ENCODE peak calls at places on chromosomes 13 and 19, in four cellular contexts. E, H, F and S are unnamed samples.

GRCh38 chr19:31139871-31140505 is 209.2 kb downstream of the TSHZ3 start:
- DNase-seq in E (no peak), H (no peak), F (no peak), S (peak)

GRCh38 chr19:57016076-57016475 is 103.7 kb upstream of the USP29 start:
- DNase-seq in E (no peak), H (no peak), F (no peak), S (no peak)

GRCh38 chr13:25406377-25406776 is 34.6 kb downstream of the ATP8A2 start:
- DNase-seq in E (no peak), H (peak), F (peak), S (peak)

GRCh38 chr13:97106323-97106722 is 112.0 kb upstream of the OXGR1 start:
- DNase-seq in E (no peak), H (no peak), F (no peak), S (no peak)

GRCh38 chr13:42318570-42318969 is 46.6 kb downstream of the AKAP11 start:
- DNase-seq in E (no peak), H (no peak), F (no peak), S (no peak)

GRCh38 chr19:44303305-44303704 is 1.5 kb downstream of the ZNF235 start:
- DNase-seq in E (no peak), H (no peak), F (no peak), S (no peak)

GRCh38 chr19:1631557-1632100 is 20.8 kb downstream of the TCF3 start:
- DNase-seq in E (no peak), H (no peak), F (no peak), S (no peak)

GRCh38 chr19:10508036-10508435 is 4.9 kb upstream of the KEAP1 start:
- DNase-seq in E (no peak), H (no peak), F (no peak), S (no peak)

GRCh38 chr13:44364601-44365000 is 9.0 kb upstream of the SERP2 start:
- DNase-seq in E (no peak), H (no peak), F (peak), S (peak)

GRCh38 chr13:99968521-99969367 is 2.8 kb downstream of the ZIC5 start:
- DNase-seq in E (no peak), H (no peak), F (no peak), S (no peak)

GRCh38 chr13:79447741-79448140 is 33.2 kb upstream of the NDFIP2 start:
- DNase-seq in E (no peak), H (no peak), F (no peak), S (no peak)

GRCh38 chr19:45440873-45441654 is 17.3 kb upstream of the ERCC1 start:
- DNase-seq in E (no peak), H (peak), F (no peak), S (no peak)

GRCh38 chr19:38561053-38561606 is 56.6 kb downstream of the MAP4K1 start:
- DNase-seq in E (no peak), H (no peak), F (no peak), S (no peak)

GRCh38 chr13:105527127-105527526 is 1008.3 kb downstream of the EFNB2 start:
- DNase-seq in E (no peak), H (no peak), F (no peak), S (no peak)

GRCh38 chr19:41637484-41637883 is 10.6 kb upstream of the CEACAM4 start:
- DNase-seq in E (no peak), H (no peak), F (no peak), S (no peak)

GRCh38 chr13:46609052-46609451 is 56.1 kb downstream of the LRCH1 start:
- DNase-seq in E (no peak), H (no peak), F (peak), S (no peak)

GRCh38 chr13:45564108-45564507 is 51.4 kb downstream of the ERICH6B start:
- DNase-seq in E (no peak), H (no peak), F (peak), S (no peak)

GRCh38 chr13:23959231-23959862 is 62.0 kb upstream of the C1QTNF9B start:
- DNase-seq in E (no peak), H (no peak), F (no peak), S (no peak)

GRCh38 chr13:109387438-109387837 is 398.9 kb downstream of the IRS2 start:
- DNase-seq in E (no peak), H (no peak), F (no peak), S (no peak)

GRCh38 chr19:31306006-31306753 is 43.1 kb downstream of the TSHZ3 start:
- DNase-seq in E (no peak), H (no peak), F (no peak), S (no peak)

GRCh38 chr13:110593430-110594130 is 21.8 kb upstream of the NAXD start:
- DNase-seq in E (no peak), H (peak), F (peak), S (peak)

GRCh38 chr13:33764716-33765115 is 53.2 kb upstream of the RFC3 start:
- DNase-seq in E (no peak), H (no peak), F (no peak), S (no peak)

GRCh38 chr13:21616880-21617279 is 12.9 kb upstream of the MICU2 start:
- DNase-seq in E (no peak), H (no peak), F (peak), S (no peak)

GRCh38 chr19:10568444-10568825 is 344 bp downstream of the CDKN2D start:
- DNase-seq in E (no peak), H (no peak), F (no peak), S (no peak)

GRCh38 chr19:43290568-43291359 is 21.4 kb upstream of the PSG9 start:
- DNase-seq in E (no peak), H (no peak), F (no peak), S (peak)

GRCh38 chr13:112572408-112572807 is 15.5 kb downstream of the TUBGCP3 start:
- DNase-seq in E (no peak), H (no peak), F (no peak), S (no peak)

GRCh38 chr13:26679945-26680516 is 80.6 kb downstream of the GPR12 start:
- DNase-seq in E (no peak), H (no peak), F (no peak), S (no peak)

DNA sequence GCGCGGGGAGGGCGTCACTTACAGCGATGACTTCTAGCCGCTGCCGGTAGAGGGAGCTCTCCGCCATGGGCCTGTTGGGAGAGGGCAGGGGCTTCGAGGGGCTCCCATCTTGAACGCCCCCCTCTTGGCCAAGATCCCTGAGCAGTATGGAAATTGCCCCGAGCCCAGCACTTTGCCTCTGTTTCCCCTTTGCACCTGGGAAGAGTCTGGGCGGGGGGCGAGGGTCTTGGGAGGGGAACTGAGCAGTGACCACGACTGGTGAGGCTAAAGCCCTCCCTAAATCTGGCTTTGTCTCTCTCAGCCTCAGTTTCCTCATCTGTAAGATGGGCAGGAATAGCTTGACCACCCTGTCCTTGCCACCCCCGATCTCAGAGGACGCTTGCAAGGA is 2.8 kb downstream of the PALM3 start:
- DNase-seq in E (no peak), H (peak), F (no peak), S (no peak)
- TF ChIP-seq PHF8 in E (no peak), H (no peak), F (no peak), S (no peak)

GRCh38 chr19:4635763-4636135 is 3.6 kb upstream of the TNFAIP8L1 start:
- DNase-seq in E (no peak), H (no peak), F (no peak), S (no peak)

GRCh38 chr19:4638330-4638729 is 986 bp upstream of the TNFAIP8L1 start:
- DNase-seq in E (no peak), H (peak), F (no peak), S (no peak)

GRCh38 chr19:4636761-4637160 is 2.6 kb upstream of the TNFAIP8L1 start:
- DNase-seq in E (no peak), H (no peak), F (no peak), S (no peak)

GRCh38 chr19:4636151-4636717 is 3.1 kb upstream of the TNFAIP8L1 start:
- DNase-seq in E (no peak), H (peak), F (no peak), S (peak)

GRCh38 chr19:4633140-4633967 is 6.0 kb upstream of the TNFAIP8L1 start:
- DNase-seq in E (no peak), H (peak), F (peak), S (peak)
- TF ChIP-seq PHF8 in E (no peak), H (no peak), F (no peak), S (no peak)

DNA sequence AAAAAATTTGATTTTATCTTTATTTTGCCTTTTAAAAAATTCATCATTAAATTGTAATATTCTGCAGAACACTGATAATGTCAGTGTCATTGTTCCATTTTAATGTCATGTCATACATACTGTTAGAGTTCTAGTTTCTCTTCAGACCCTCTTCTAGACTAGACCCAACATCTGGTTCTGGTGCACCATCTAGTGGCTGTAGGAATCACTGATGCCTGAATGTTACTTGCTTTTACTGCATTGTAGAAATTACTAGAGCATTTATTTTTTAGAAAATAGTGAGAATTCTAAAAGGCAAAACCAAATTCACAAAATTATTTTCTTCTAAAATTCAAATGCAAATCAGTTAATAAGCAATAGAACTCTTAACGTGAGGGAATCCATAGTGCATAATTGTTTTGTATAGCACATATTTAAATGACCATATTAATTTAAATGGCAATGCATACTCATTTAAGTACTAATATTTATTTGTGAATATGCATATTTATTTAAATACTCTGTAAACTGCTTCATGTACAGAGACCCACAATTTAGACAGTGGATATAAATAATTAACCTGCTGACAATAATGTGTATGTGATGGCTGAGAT is 425.7 kb downstream of the KLF12 start:
- DNase-seq in E (no peak), H (peak), F (peak), S (peak)
- TF ChIP-seq PHF8 in E (no peak), H (no peak), F (no peak), S (no peak)

DNA sequence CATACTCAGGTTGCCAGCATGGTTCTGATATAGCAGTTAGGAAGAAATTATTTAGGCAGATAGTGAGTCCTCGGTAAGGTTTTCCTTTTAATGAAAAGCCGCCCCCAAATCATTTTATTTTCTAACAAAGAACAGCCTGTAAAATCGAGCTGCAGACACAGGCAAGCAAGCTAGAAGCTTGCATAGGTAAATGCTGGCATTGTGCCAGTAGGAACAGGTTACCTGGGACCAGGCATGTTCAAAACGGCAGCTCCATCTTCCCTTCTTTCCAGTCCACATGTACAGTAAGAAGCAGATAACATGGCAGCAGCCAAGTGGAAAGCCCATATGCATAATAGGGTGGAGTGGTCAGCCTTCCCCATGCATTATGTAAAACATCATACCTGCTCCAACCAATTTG is 71.1 kb downstream of the UGGT2 start:
- DNase-seq in E (no peak), H (no peak), F (no peak), S (no peak)
- TF ChIP-seq PHF8 in E (no peak), H (no peak), F (no peak), S (no peak)